ENCODE peak calls at places on chromosomes 3 and 15, in nine cellular contexts. T is fibroblast of the aortic adventitia, F is dorsolateral prefrontal cortex, N is kidney epithelial cell, I is Peyer's patch, M is AG10803, S is endodermal cell, P is astrocyte of the spinal cord, X is IMR-90. Z is an unnamed sample.

GRCh38 chr3:53705774-53706173 is 140.4 kb downstream of the CHDH start:
- DNase-seq in T (no peak), F (no peak), N (no peak), I (no peak), M (no peak), S (peak), P (no peak), X (no peak), Z (no peak)

GRCh38 chr3:35745802-35746484 is 106.6 kb downstream of the ARPP21 start:
- DNase-seq in T (no peak), F (no peak), N (no peak), I (no peak), M (no peak), S (no peak), P (no peak), X (no peak), Z (no peak)

GRCh38 chr15:82571722-82572222 is 31.5 kb upstream of the RPS17 start:
- DNase-seq in T (peak), F (peak), N (no peak), I (no peak), M (peak), S (peak), P (peak), X (peak), Z (no peak)

GRCh38 chr3:54830658-54831057 is 97.2 kb downstream of the LRTM1 start:
- DNase-seq in T (peak), F (no peak), N (no peak), I (no peak), M (no peak), S (peak), P (peak), X (peak), Z (no peak)

GRCh38 chr3:133859381-133860245 is 36.1 kb downstream of the RAB6B start:
- DNase-seq in T (no peak), F (no peak), N (no peak), I (no peak), M (no peak), S (no peak), P (no peak), X (no peak), Z (no peak)

GRCh38 chr3:154898916-154899315 is 181.2 kb upstream of the MME start:
- DNase-seq in T (no peak), F (no peak), N (no peak), I (no peak), M (no peak), S (no peak), P (peak), X (no peak), Z (no peak)

GRCh38 chr3:17640466-17640865 is 102.0 kb downstream of the TBC1D5 start:
- DNase-seq in T (peak), F (no peak), N (no peak), I (no peak), M (no peak), S (no peak), P (peak), X (peak), Z (no peak)

GRCh38 chr3:127425505-127426443 is 137.9 kb upstream of the PRR20G start:
- DNase-seq in T (no peak), F (no peak), N (no peak), I (no peak), M (no peak), S (peak), P (no peak), X (no peak), Z (no peak)

GRCh38 chr3:176293277-176293676 is 904.0 kb downstream of the TBL1XR1 start:
- DNase-seq in T (no peak), F (no peak), N (no peak), I (no peak), M (peak), S (no peak), P (no peak), X (no peak), Z (no peak)

GRCh38 chr3:143697975-143698374 is 150.3 kb downstream of the SLC9A9 start:
- DNase-seq in T (no peak), F (no peak), N (no peak), I (no peak), M (no peak), S (no peak), P (no peak), X (no peak), Z (no peak)

GRCh38 chr15:84817461-84818081 is 415 bp downstream of the ALPK3 start:
- DNase-seq in T (no peak), F (no peak), N (no peak), I (no peak), M (no peak), S (peak), P (no peak), X (no peak), Z (no peak)

GRCh38 chr3:167057586-167057985 is 322.5 kb downstream of the ZBBX start:
- DNase-seq in T (no peak), F (no peak), N (no peak), I (no peak), M (no peak), S (no peak), P (no peak), X (no peak), Z (no peak)

GRCh38 chr3:188051801-188052228 is 102.1 kb upstream of the LPP start:
- DNase-seq in T (peak), F (peak), N (no peak), I (peak), M (no peak), S (peak), P (no peak), X (no peak), Z (no peak)

GRCh38 chr3:105062853-105063252 is 303.9 kb upstream of the ALCAM start:
- DNase-seq in T (peak), F (no peak), N (no peak), I (no peak), M (no peak), S (no peak), P (no peak), X (peak), Z (no peak)

GRCh38 chr3:15797600-15798303 is at the start of gene ANKRD28:
- DNase-seq in T (peak), F (no peak), N (peak), I (no peak), M (peak), S (peak), P (peak), X (peak), Z (no peak)

GRCh38 chr3:108603689-108604088 is 14.2 kb downstream of the DZIP3 start:
- DNase-seq in T (no peak), F (no peak), N (no peak), I (no peak), M (no peak), S (no peak), P (no peak), X (peak), Z (no peak)

GRCh38 chr3:132006605-132007204 is 28.1 kb downstream of the CPNE4 start:
- DNase-seq in T (peak), F (no peak), N (no peak), I (no peak), M (peak), S (peak), P (peak), X (peak), Z (no peak)
- TF ChIP-seq CTCF in T (peak), F (peak), N (peak), I (peak), M (peak), S (peak), P (peak), X (peak), Z (no peak)

DNA sequence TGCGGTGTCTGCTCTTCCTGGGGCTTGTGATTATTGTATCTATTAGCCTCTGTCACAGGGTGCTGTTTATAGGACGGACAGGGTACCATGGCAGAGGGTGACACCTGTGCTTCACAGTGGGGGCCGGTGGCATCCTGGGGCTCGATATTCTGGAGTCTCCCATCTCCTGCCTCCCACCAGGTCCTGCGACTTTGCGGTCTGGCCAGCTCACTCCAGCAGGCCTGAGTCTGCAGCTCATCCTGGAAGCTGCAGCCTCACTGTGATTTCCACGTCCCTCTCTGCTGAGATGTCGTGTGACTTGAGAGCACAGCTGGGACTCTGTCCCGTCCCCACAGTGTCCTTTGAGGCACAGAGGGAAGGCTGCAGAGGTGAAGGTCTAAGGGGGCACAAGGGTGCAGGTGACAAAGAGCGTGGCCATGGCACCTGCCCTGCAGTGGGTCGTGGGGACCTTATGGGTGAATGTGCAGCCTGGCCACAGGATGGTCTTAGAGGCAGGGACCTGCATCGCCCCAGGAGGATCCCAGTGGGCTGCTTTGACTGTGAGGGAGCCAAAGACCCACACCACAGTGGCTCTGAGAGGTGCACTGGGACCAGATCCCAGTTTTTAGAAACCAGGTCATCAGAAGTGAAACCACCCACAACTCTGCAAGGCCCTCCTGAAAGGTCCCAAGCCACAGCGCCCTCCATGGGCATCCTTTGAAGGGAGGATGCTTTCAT is 172.8 kb downstream of the KLF13 start:
- DNase-seq in T (no peak), F (no peak), N (no peak), I (no peak), M (no peak), S (no peak), P (no peak), X (no peak), Z (no peak)
- TF ChIP-seq CTCF in T (no peak), F (no peak), N (no peak), I (no peak), M (no peak), S (no peak), P (no peak), X (no peak), Z (no peak)

DNA sequence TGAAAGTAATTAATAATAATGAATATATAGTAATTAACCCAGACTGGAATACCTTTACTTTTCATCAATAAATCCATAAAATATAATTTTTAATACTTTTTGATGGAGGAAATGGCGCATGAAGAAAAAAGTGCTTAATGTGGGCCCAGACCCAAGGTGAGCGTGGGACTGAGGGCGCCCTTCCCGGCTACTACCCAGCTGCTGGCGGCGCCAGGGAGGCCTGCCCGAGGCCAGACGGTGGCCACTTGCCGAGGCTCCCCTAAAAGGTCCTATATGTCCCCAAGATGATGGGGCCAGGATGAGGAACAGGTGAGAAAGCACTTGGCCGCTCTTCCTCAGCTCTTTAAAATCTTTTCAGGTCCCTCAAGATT is 29.1 kb downstream of the CCNL1 start:
- DNase-seq in T (no peak), F (no peak), N (no peak), I (no peak), M (no peak), S (peak), P (no peak), X (no peak), Z (no peak)
- TF ChIP-seq CTCF in T (no peak), F (no peak), N (no peak), I (no peak), M (no peak), S (peak), P (no peak), X (no peak), Z (peak)

DNA sequence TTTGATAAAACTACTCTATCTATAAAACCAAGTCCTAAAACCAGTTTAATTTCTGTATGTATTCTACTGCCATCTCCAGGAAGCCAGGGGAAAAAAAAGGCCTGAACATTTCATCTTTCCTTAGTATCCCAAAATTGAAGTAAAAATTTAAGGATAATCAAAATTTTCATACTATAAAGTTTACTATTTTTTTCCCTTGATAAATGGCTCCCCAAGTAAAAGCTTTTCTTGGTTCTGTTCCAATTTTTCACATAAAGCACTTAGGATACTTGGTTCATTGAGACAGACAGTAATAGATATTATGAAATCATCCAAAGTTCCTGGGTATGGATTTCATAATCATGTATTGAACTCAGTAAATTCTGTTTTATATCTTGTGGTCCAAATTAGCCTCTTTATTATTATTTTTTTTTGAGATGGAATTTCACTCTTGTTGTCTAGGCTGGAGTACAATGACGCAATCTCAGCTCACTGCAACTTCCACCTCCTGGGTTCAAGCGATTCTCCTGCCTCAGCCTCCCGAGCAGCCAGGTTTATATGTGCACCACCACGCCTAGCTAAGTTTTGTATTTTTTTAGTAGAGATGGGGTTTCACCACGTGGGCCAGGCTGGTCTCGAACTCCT is 34.5 kb downstream of the ICE2 start:
- DNase-seq in T (peak), F (no peak), N (no peak), I (no peak), M (peak), S (no peak), P (peak), X (peak), Z (no peak)
- TF ChIP-seq CTCF in T (peak), F (peak), N (peak), I (peak), M (peak), S (peak), P (peak), X (peak), Z (peak)

GRCh38 chr3:196179380-196180308 is 31.6 kb downstream of the ZDHHC19 start:
- DNase-seq in T (peak), F (peak), N (no peak), I (peak), M (peak), S (peak), P (peak), X (peak), Z (peak)
- TF ChIP-seq CTCF in T (no peak), F (peak), N (no peak), I (peak), M (no peak), S (peak), P (no peak), X (no peak), Z (no peak)

DNA sequence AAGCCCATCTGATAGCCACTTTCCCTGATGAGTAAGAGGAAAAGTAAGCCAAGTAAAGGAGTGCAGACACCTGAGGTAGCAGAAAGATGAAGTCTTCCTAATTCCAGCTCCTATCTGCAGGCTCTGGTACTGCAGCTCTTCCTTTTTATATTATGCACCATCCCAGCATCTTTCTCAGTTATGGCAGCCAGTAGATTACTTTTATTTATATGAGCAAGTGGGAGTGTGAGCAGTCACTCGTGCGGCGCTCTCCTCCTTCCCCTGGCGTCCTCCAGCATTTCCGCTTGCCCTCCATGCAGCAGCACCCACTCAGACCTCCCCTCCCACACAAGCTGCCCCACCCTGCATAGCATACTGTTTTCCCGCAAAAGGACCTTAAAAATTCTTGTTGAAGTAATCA is 465.9 kb upstream of the DPPA4 start:
- DNase-seq in T (no peak), F (no peak), N (no peak), I (no peak), M (no peak), S (peak), P (no peak), X (no peak), Z (no peak)
- TF ChIP-seq CTCF in T (peak), F (no peak), N (peak), I (no peak), M (peak), S (peak), P (peak), X (no peak), Z (peak)

GRCh38 chr3:141729240-141729639 is 8.9 kb upstream of the RNF7 start:
- DNase-seq in T (no peak), F (no peak), N (no peak), I (no peak), M (no peak), S (peak), P (no peak), X (no peak), Z (no peak)
- TF ChIP-seq CTCF in T (no peak), F (no peak), N (no peak), I (no peak), M (peak), S (peak), P (no peak), X (no peak), Z (no peak)